ENCODE peak calls at places on chromosome 6, in eight cellular contexts. K, W, C, Y, I, A, B and Q are unnamed samples.
A peak's percentile ranks its signal among the peaks of the same experiment; 100 is the strongest.

GRCh38 chr6:125986956-125987617 is 747 bp downstream of the TRMT11 start:
- DNase-seq in K (peak; percentile 37), W (peak; percentile 67), C (peak; percentile 21), Y (no peak), I (peak; percentile 24), A (peak; percentile 63), B (no peak), Q (peak; percentile 51)

GRCh38 chr6:144263786-144264185 is 21.3 kb upstream of the UTRN start:
- DNase-seq in K (no peak), W (no peak), C (no peak), Y (no peak), I (no peak), A (no peak), B (no peak), Q (no peak)

GRCh38 chr6:5286780-5287179 is 25.5 kb downstream of the FARS2 start:
- DNase-seq in K (no peak), W (no peak), C (no peak), Y (no peak), I (no peak), A (no peak), B (no peak), Q (no peak)

GRCh38 chr6:158666637-158667359 is 16.9 kb downstream of the SYTL3 start:
- DNase-seq in K (no peak), W (no peak), C (no peak), Y (no peak), I (no peak), A (no peak), B (no peak), Q (peak; percentile 96)

GRCh38 chr6:168662301-168662936 is 221.4 kb downstream of the SMOC2 start:
- DNase-seq in K (no peak), W (no peak), C (no peak), Y (no peak), I (no peak), A (no peak), B (no peak), Q (no peak)

GRCh38 chr6:113137411-113137810 is 719.7 kb upstream of the MARCKS start:
- DNase-seq in K (no peak), W (peak; percentile 6), C (no peak), Y (peak; percentile 96), I (no peak), A (no peak), B (no peak), Q (no peak)

GRCh38 chr6:149060300-149060984 is 257.1 kb upstream of the TAB2 start:
- DNase-seq in K (no peak), W (peak; percentile 16), C (no peak), Y (peak; percentile 37), I (peak; percentile 90), A (peak; percentile 20), B (no peak), Q (peak; percentile 64)

GRCh38 chr6:119025793-119026192 is 52.7 kb downstream of the FAM184A start:
- DNase-seq in K (no peak), W (no peak), C (no peak), Y (no peak), I (no peak), A (no peak), B (no peak), Q (no peak)

GRCh38 chr6:156559151-156559690 is 218.0 kb upstream of the ARID1B start:
- DNase-seq in K (no peak), W (no peak), C (no peak), Y (no peak), I (no peak), A (no peak), B (no peak), Q (no peak)

GRCh38 chr6:137202078-137202477 is 17.1 kb downstream of the IFNGR1 start:
- DNase-seq in K (peak; percentile 8), W (no peak), C (no peak), Y (no peak), I (no peak), A (no peak), B (no peak), Q (no peak)

GRCh38 chr6:69086689-69087088 is 451.6 kb downstream of the ADGRB3 start:
- DNase-seq in K (no peak), W (no peak), C (no peak), Y (no peak), I (no peak), A (no peak), B (no peak), Q (no peak)

GRCh38 chr6:157314705-157315321 is 8.5 kb downstream of the TMEM242 start:
- DNase-seq in K (peak; percentile 60), W (peak; percentile 79), C (peak; percentile 58), Y (peak; percentile 79), I (peak; percentile 42), A (peak; percentile 76), B (no peak), Q (peak; percentile 82)

GRCh38 chr6:37435816-37436215 is 2.8 kb downstream of the CMTR1 start:
- DNase-seq in K (no peak), W (no peak), C (no peak), Y (no peak), I (no peak), A (no peak), B (no peak), Q (peak; percentile 13)

GRCh38 chr6:33761922-33762629 is 15.4 kb upstream of the IP6K3 start:
- DNase-seq in K (peak; percentile 59), W (peak; percentile 84), C (no peak), Y (peak; percentile 28), I (no peak), A (peak; percentile 87), B (no peak), Q (peak; percentile 80)

GRCh38 chr6:159701413-159701999 is 8.5 kb upstream of the SOD2 start:
- DNase-seq in K (peak; percentile 61), W (no peak), C (no peak), Y (peak; percentile 42), I (no peak), A (peak; percentile 43), B (no peak), Q (peak; percentile 55)

GRCh38 chr6:112153926-112154621 is 66.7 kb downstream of the FAM229B start:
- DNase-seq in K (peak; percentile 18), W (no peak), C (no peak), Y (peak; percentile 26), I (no peak), A (no peak), B (no peak), Q (peak; percentile 40)

GRCh38 chr6:170464524-170464979 is 88.6 kb downstream of the PSMB1 start:
- DNase-seq in K (no peak), W (no peak), C (no peak), Y (no peak), I (peak; percentile 30), A (no peak), B (no peak), Q (no peak)

GRCh38 chr6:132060591-132060990 is 109.4 kb upstream of the CCN2 start:
- DNase-seq in K (peak; percentile 14), W (no peak), C (no peak), Y (peak; percentile 95), I (no peak), A (peak; percentile 23), B (no peak), Q (no peak)

GRCh38 chr6:79145301-79145700 is 67.2 kb upstream of the PHIP start:
- DNase-seq in K (no peak), W (no peak), C (no peak), Y (no peak), I (no peak), A (no peak), B (no peak), Q (no peak)

GRCh38 chr6:17831135-17831534 is 124.4 kb upstream of the NUP153 start:
- DNase-seq in K (no peak), W (no peak), C (no peak), Y (peak; percentile 98), I (no peak), A (no peak), B (no peak), Q (no peak)

GRCh38 chr6:79225718-79226117 is 8.8 kb downstream of the HMGN3 start:
- DNase-seq in K (no peak), W (no peak), C (no peak), Y (no peak), I (no peak), A (no peak), B (no peak), Q (no peak)

DNA sequence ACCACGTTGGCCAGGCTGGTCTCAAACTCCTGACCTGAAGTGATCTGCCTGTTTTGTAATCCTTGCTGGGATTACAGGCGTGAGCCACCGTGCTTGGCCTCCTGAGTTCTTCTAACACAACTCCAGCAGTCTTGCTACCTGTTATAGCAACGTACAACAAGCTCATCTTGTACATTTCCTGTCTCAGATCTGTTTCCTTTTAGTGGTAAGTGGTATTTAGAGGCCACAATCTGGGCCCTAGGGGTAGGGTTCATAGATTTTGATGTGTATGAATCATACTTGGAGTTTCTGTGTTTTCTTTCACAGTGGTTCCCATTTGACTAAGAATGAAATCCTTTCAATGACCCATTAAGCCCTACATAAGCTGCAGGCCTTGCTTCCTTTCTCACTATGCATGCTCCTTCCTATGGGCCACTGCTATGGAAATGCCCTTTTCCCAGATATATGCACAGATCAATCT is 27.1 kb upstream of the SYNCRIP start:
- DNase-seq in K (no peak), W (no peak), C (no peak), Y (peak; percentile 28), I (peak; percentile 89), A (no peak), B (no peak), Q (peak; percentile 69)
- TF ChIP-seq POLR2A in K (no peak), W (no peak), C (no peak), Y (no peak), I (peak; percentile 42), A (no peak), B (no peak), Q (no peak)

GRCh38 chr6:154460306-154461071 is 50.0 kb downstream of the CNKSR3 start:
- DNase-seq in K (no peak), W (no peak), C (no peak), Y (no peak), I (no peak), A (peak; percentile 95), B (no peak), Q (no peak)
- TF ChIP-seq MAX in K (no peak), W (no peak), C (no peak), Y (no peak), I (no peak), A (peak; percentile 48), B (no peak), Q (no peak)

DNA sequence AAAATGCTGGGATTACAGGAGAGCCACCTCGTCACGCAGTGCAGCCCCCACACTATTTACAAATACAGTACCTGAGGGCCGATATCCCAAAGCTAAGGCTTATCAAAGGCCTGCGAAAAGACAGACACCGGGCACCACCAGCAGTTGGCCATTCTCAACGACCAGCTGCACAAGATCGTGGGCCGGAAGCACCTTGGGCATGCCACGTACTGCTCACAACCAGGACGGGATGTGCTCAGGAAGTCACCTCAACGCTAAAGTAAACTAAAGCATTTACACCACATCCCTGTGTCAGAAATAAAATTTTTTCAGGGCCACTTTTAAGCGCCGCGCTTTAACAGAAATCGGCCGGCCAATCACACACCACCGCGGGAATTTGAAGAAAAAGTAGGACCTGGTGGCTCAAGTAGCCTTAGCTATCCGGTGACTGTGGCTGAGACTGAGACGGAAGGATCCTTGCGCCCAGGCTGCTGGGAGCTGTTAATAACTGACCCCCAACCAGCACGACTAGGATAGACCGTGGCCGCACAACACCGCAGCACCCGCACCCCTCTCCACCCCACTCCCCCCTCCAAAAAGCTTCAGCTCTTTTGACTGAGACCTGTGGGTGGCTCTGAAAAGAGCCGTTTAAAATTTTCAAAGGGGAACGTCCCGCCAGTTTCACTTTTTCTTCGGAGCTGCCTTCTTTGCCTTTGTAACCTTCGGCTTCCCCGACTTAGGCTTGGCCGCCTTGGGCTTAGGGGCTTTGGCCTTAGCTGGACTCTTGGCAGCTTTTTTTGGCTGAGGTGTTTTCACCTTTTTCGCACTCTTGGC is 131.2 kb upstream of the BTN3A2 start:
- DNase-seq in K (peak; percentile 74), W (peak; percentile 75), C (no peak), Y (peak; percentile 71), I (peak; percentile 75), A (no peak), B (no peak), Q (peak; percentile 92)
- TF ChIP-seq POLR2A in K (peak; percentile 58), W (peak; percentile 65), C (no peak), Y (peak; percentile 95), I (peak; percentile 70), A (no peak), B (peak; percentile 98), Q (peak; percentile 67)

GRCh38 chr6:11354019-11354418 is 121.6 kb upstream of the NEDD9 start:
- DNase-seq in K (no peak), W (peak; percentile 4), C (no peak), Y (peak; percentile 94), I (no peak), A (no peak), B (no peak), Q (peak; percentile 32)
- TF ChIP-seq MAX in K (no peak), W (no peak), C (no peak), Y (no peak), I (no peak), A (no peak), B (no peak), Q (no peak)